ENCODE peak calls at places on chromosome 13, in nine cellular contexts. L, A, F, C, P, H, Q, T and E are unnamed samples.
A peak's percentile ranks its signal among the peaks of the same experiment; 100 is the strongest.

GRCh38 chr13:40116008-40116407 is 460.5 kb downstream of the COG6 start:
- DNase-seq in L (no peak), A (peak; percentile 54), F (peak; percentile 82), C (no peak), P (no peak), H (peak; percentile 48), Q (peak; percentile 35), T (no peak), E (no peak)

GRCh38 chr13:70189981-70190380 is 81.7 kb upstream of the KLHL1 start:
- DNase-seq in L (no peak), A (no peak), F (no peak), C (no peak), P (no peak), H (no peak), Q (no peak), T (no peak), E (no peak)

GRCh38 chr13:19181621-19182485 is at the start of gene TUBA3C:
- DNase-seq in L (peak; percentile 69), A (no peak), F (no peak), C (no peak), P (no peak), H (no peak), Q (no peak), T (no peak), E (no peak)

GRCh38 chr13:44174769-44175425 is 198.7 kb upstream of the SERP2 start:
- DNase-seq in L (no peak), A (no peak), F (peak; percentile 93), C (no peak), P (no peak), H (peak; percentile 66), Q (no peak), T (no peak), E (no peak)

GRCh38 chr13:66358564-66358963 is 871.6 kb downstream of the PCDH9 start:
- DNase-seq in L (no peak), A (no peak), F (no peak), C (no peak), P (no peak), H (no peak), Q (no peak), T (no peak), E (no peak)

GRCh38 chr13:40480915-40481525 is 185.4 kb downstream of the FOXO1 start:
- DNase-seq in L (no peak), A (no peak), F (no peak), C (no peak), P (peak; percentile 67), H (no peak), Q (no peak), T (no peak), E (no peak)

GRCh38 chr13:113901642-113902041 is 37.8 kb upstream of the GAS6 start:
- DNase-seq in L (no peak), A (no peak), F (no peak), C (peak; percentile 7), P (no peak), H (no peak), Q (no peak), T (no peak), E (no peak)

GRCh38 chr13:27607125-27607524 is 13.2 kb downstream of the LNX2 start:
- DNase-seq in L (no peak), A (no peak), F (peak; percentile 51), C (no peak), P (no peak), H (peak; percentile 67), Q (no peak), T (peak; percentile 51), E (no peak)

GRCh38 chr13:113632706-113633484 is 25.1 kb downstream of the ATP4B start:
- DNase-seq in L (peak; percentile 49), A (no peak), F (no peak), C (no peak), P (no peak), H (no peak), Q (no peak), T (no peak), E (no peak)

GRCh38 chr13:49791753-49792549 is 531 bp downstream of the KPNA3 start:
- DNase-seq in L (peak; percentile 87), A (peak; percentile 50), F (peak; percentile 66), C (no peak), P (no peak), H (peak; percentile 38), Q (peak; percentile 51), T (peak; percentile 47), E (peak; percentile 3)

GRCh38 chr13:95643814-95644598 is 500 bp downstream of the DZIP1 start:
- DNase-seq in L (peak; percentile 83), A (no peak), F (peak; percentile 67), C (no peak), P (no peak), H (peak; percentile 36), Q (peak; percentile 22), T (peak; percentile 33), E (peak; percentile 23)

GRCh38 chr13:85995788-85996418 is 196.7 kb upstream of the SLITRK6 start:
- DNase-seq in L (no peak), A (no peak), F (no peak), C (no peak), P (no peak), H (no peak), Q (no peak), T (no peak), E (no peak)

GRCh38 chr13:113802761-113803160 is 43.7 kb downstream of the TMEM255B start:
- DNase-seq in L (peak; percentile 69), A (no peak), F (peak; percentile 49), C (no peak), P (no peak), H (no peak), Q (no peak), T (no peak), E (no peak)

GRCh38 chr13:110479215-110479545 is 82.3 kb downstream of the RAB20 start:
- DNase-seq in L (no peak), A (no peak), F (no peak), C (no peak), P (no peak), H (no peak), Q (no peak), T (no peak), E (no peak)

GRCh38 chr13:112526146-112526853 is 61.7 kb downstream of the TUBGCP3 start:
- DNase-seq in L (no peak), A (no peak), F (no peak), C (no peak), P (no peak), H (no peak), Q (no peak), T (no peak), E (no peak)